ENCODE peak calls at places on chromosome 13, in eight cellular contexts. P is BE2C, L is GM12865, B is PC-9, C is astrocyte of the cerebellum, N is fibroblast of pulmonary artery, V is dorsolateral prefrontal cortex, A is WERI-Rb-1. G is an unnamed sample.

GRCh38 chr13:20728579-20729300 is 25.2 kb downstream of the IL17D start:
- DNase-seq in P (no peak), L (no peak), B (no peak), C (no peak), N (no peak), V (no peak), A (no peak), G (no peak)

GRCh38 chr13:95643814-95644598 is 500 bp downstream of the DZIP1 start:
- DNase-seq in P (peak; percentile 61), L (no peak), B (no peak), C (no peak), N (peak; percentile 42), V (no peak), A (peak; percentile 68), G (no peak)

GRCh38 chr13:76414320-76414719 is 471.9 kb downstream of the KCTD12 start:
- DNase-seq in P (no peak), L (no peak), B (no peak), C (no peak), N (no peak), V (no peak), A (no peak), G (no peak)

GRCh38 chr13:98222081-98222554 is 45.0 kb upstream of the RNF113B start:
- DNase-seq in P (no peak), L (no peak), B (no peak), C (peak; percentile 48), N (peak; percentile 29), V (no peak), A (no peak), G (no peak)

GRCh38 chr13:98626298-98626940 is 49.5 kb upstream of the STK24 start:
- DNase-seq in P (no peak), L (no peak), B (no peak), C (no peak), N (no peak), V (no peak), A (no peak), G (no peak)

GRCh38 chr13:112905990-112906641 is 62.9 kb upstream of the MCF2L start:
- DNase-seq in P (no peak), L (no peak), B (peak; percentile 36), C (no peak), N (no peak), V (no peak), A (peak; percentile 95), G (no peak)

GRCh38 chr13:112893570-112894422 is 75.2 kb upstream of the MCF2L start:
- DNase-seq in P (peak; percentile 65), L (no peak), B (peak; percentile 44), C (no peak), N (peak; percentile 25), V (no peak), A (peak; percentile 89), G (peak; percentile 53)

GRCh38 chr13:51632643-51633357 is 48.5 kb downstream of the WDFY2 start:
- DNase-seq in P (no peak), L (no peak), B (no peak), C (no peak), N (no peak), V (peak; percentile 53), A (no peak), G (no peak)

GRCh38 chr13:103140001-103140671 is 73.9 kb upstream of the SLC10A2 start:
- DNase-seq in P (peak; percentile 10), L (peak; percentile 78), B (peak; percentile 5), C (no peak), N (peak; percentile 11), V (no peak), A (peak; percentile 45), G (no peak)

GRCh38 chr13:87669379-87669978 is 1.7 kb upstream of the SLITRK5 start:
- DNase-seq in P (peak; percentile 40), L (peak; percentile 30), B (no peak), C (peak; percentile 44), N (peak; percentile 42), V (no peak), A (peak; percentile 65), G (no peak)

GRCh38 chr13:114224201-114224600 is 10.5 kb upstream of the CDC16 start:
- DNase-seq in P (no peak), L (no peak), B (no peak), C (no peak), N (no peak), V (no peak), A (no peak), G (no peak)

GRCh38 chr13:113592571-113592970 is 8.0 kb downstream of the TFDP1 start:
- DNase-seq in P (no peak), L (no peak), B (no peak), C (no peak), N (no peak), V (no peak), A (peak; percentile 6), G (no peak)

GRCh38 chr13:113941571-113942191 is 32.2 kb downstream of the C13orf46 start:
- DNase-seq in P (no peak), L (no peak), B (peak; percentile 75), C (peak; percentile 88), N (no peak), V (no peak), A (peak; percentile 49), G (no peak)

GRCh38 chr13:99979453-99980200 is 2.0 kb upstream of the ZIC2 start:
- DNase-seq in P (no peak), L (no peak), B (peak; percentile 54), C (no peak), N (no peak), V (no peak), A (peak; percentile 74), G (no peak)

GRCh38 chr13:99980201-99981114 is 1.1 kb upstream of the ZIC2 start:
- DNase-seq in P (peak; percentile 86), L (peak; percentile 79), B (peak; percentile 85), C (no peak), N (peak; percentile 64), V (no peak), A (peak; percentile 96), G (no peak)

GRCh38 chr13:99977912-99978780 is 3.4 kb upstream of the ZIC2 start:
- DNase-seq in P (no peak), L (no peak), B (no peak), C (no peak), N (no peak), V (no peak), A (no peak), G (no peak)

GRCh38 chr13:99977334-99977911 is 4.2 kb upstream of the ZIC2 start:
- DNase-seq in P (no peak), L (no peak), B (no peak), C (no peak), N (no peak), V (no peak), A (no peak), G (no peak)

GRCh38 chr13:99978781-99979452 is 2.7 kb upstream of the ZIC2 start:
- DNase-seq in P (no peak), L (no peak), B (no peak), C (no peak), N (no peak), V (no peak), A (peak; percentile 85), G (no peak)
- H3K4me3 ChIP-seq in P (no peak overlapping the region), L (no peak overlapping the region), B (peak overlapping the region; percentile 98), C (peak overlapping the region; percentile 64), N (no peak overlapping the region), V (peak overlapping the region; percentile 67), A (peak overlapping the region; percentile 62), G (no peak overlapping the region)

DNA sequence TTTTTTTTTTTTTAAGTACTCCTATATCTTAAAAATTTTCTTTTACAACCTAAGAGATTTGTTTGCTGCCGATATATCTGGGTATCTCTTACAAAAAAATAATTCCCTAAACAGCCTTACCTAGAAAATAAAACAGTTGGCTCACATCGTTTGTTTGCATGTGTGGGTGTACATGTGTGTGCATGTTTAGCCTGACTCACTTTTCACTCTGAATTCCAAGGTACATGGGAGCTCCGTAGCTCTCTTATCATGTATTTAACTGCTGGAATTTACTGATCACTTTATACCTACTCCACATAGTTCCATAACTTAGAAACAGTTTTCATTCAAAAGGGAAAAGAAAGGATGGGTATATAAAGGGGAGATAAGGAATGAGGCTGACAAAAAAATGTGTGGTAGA is 616.5 kb downstream of the GPC6 start:
- DNase-seq in P (no peak), L (no peak), B (no peak), C (no peak), N (no peak), V (no peak), A (no peak), G (no peak)
- H3K4me3 ChIP-seq in P (no peak overlapping the region), L (no peak overlapping the region), B (no peak overlapping the region), C (no peak overlapping the region), N (no peak overlapping the region), V (no peak overlapping the region), A (no peak overlapping the region), G (no peak overlapping the region)

GRCh38 chr13:45700971-45701900 is 884 bp upstream of the CBY2 start:
- DNase-seq in P (no peak), L (peak; percentile 97), B (no peak), C (no peak), N (no peak), V (no peak), A (peak; percentile 12), G (no peak)
- H3K4me3 ChIP-seq in P (no peak overlapping the region), L (peak overlapping the region; percentile 71), B (no peak overlapping the region), C (no peak overlapping the region), N (no peak overlapping the region), V (no peak overlapping the region), A (no peak overlapping the region), G (no peak overlapping the region)

DNA sequence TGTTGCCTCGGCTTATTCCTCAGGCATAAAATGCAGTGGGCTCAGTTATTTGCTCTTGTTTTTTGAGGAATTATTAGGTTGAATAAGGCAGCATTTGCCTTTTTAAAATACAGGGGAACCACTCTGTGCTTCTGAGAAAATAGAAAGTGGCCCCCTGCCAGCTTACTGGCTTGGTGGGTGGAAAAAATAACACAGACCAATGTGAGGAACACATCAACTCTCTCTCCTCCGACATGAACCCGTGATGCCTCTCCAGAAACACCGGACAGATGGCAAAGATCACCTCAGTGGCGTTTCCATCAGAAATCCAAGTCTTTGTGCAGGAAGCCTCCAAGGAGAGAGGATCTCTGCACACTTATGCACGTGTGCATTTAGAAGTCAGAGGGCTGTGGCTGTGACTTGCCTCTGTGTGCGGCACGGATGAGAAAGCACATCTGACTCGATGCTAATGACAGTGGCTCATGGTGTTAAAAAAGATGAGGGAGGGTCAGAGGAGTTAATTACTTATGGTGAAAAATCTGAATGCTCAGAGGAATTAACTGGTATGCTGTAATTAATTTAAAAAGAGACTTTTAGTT is 112.3 kb upstream of the KLF12 start:
- DNase-seq in P (no peak), L (no peak), B (no peak), C (peak; percentile 37), N (peak; percentile 43), V (no peak), A (no peak), G (no peak)
- H3K4me3 ChIP-seq in P (no peak overlapping the region), L (no peak overlapping the region), B (no peak overlapping the region), C (no peak overlapping the region), N (no peak overlapping the region), V (no peak overlapping the region), A (no peak overlapping the region), G (no peak overlapping the region)

GRCh38 chr13:46982856-46983582 is 86.2 kb upstream of the HTR2A start:
- DNase-seq in P (no peak), L (peak; percentile 96), B (no peak), C (no peak), N (no peak), V (no peak), A (no peak), G (no peak)
- H3K4me3 ChIP-seq in P (no peak overlapping the region), L (peak overlapping the region; percentile 1), B (no peak overlapping the region), C (no peak overlapping the region), N (no peak overlapping the region), V (no peak overlapping the region), A (no peak overlapping the region), G (no peak overlapping the region)